ENCODE peak calls at places on chromosomes 5 and 9, in eight cellular contexts. F is endothelial cell of umbilical vein, E is colonic mucosa, D is Karpas-422, T is DND-41, Y is psoas muscle, P is left ventricle myocardium inferior, M is neural progenitor cell. G is an unnamed sample. For H3K9me3 and H3K4me1, the result is how much of the 10 kb centered on the place peaks cover.

GRCh38 chr5:178839319-178839704 is 20.4 kb upstream of the ZNF354B start:
- DNase-seq in Y (no peak), M (peak), T (peak), F (no peak), D (peak), E (peak), P (peak), G (peak)

GRCh38 chr9:130239741-130240241 is 25.8 kb upstream of the HMCN2 start:
- DNase-seq in Y (no peak), F (no peak), P (no peak), M (no peak), T (no peak), D (peak), E (no peak), G (no peak)

GRCh38 chr5:24325306-24325832 is 319.4 kb downstream of the CDH10 start:
- DNase-seq in Y (no peak), T (no peak), P (no peak), D (no peak), E (no peak), F (no peak), M (no peak), G (no peak)

GRCh38 chr9:116377179-116377790 is 223.7 kb downstream of the PAPPA start:
- DNase-seq in P (no peak), F (peak), Y (no peak), M (no peak), E (no peak), T (no peak), D (no peak), G (no peak)

GRCh38 chr5:181181650-181182565 is 23.1 kb downstream of the TRIM7 start:
- DNase-seq in F (peak), M (peak), T (peak), Y (peak), D (peak), P (peak), E (peak), G (peak)

GRCh38 chr9:130530932-130531331 is 48.4 kb upstream of the FUBP3 start:
- DNase-seq in D (no peak), F (no peak), P (peak), E (no peak), Y (peak), T (no peak), M (no peak), G (no peak)

GRCh38 chr9:89007041-89007440 is 15.8 kb downstream of the S1PR3 start:
- DNase-seq in P (no peak), E (peak), T (no peak), F (no peak), M (no peak), D (no peak), Y (no peak), G (no peak)

GRCh38 chr9:133595910-133596309 is 13.3 kb downstream of the FAM163B start:
- DNase-seq in Y (peak), P (no peak), M (no peak), E (no peak), F (no peak), T (no peak), D (no peak), G (no peak)

GRCh38 chr5:10366310-10367297 is 13.1 kb downstream of the MARCHF6 start:
- DNase-seq in D (no peak), E (no peak), F (no peak), T (no peak), Y (no peak), P (no peak), M (no peak), G (no peak)

GRCh38 chr9:84169240-84169639 is 171.3 kb downstream of the SLC28A3 start:
- DNase-seq in M (no peak), E (no peak), T (no peak), F (no peak), P (no peak), Y (no peak), D (no peak), G (no peak)

GRCh38 chr5:14475013-14475412 is 106.6 kb upstream of the OTULINL start:
- DNase-seq in Y (no peak), M (no peak), E (no peak), T (no peak), D (no peak), P (no peak), F (no peak), G (no peak)

GRCh38 chr9:129759804-129760502 is 7.1 kb upstream of the PTGES start:
- DNase-seq in E (no peak), F (no peak), M (no peak), P (peak), T (no peak), Y (no peak), D (no peak), G (no peak)

DNA sequence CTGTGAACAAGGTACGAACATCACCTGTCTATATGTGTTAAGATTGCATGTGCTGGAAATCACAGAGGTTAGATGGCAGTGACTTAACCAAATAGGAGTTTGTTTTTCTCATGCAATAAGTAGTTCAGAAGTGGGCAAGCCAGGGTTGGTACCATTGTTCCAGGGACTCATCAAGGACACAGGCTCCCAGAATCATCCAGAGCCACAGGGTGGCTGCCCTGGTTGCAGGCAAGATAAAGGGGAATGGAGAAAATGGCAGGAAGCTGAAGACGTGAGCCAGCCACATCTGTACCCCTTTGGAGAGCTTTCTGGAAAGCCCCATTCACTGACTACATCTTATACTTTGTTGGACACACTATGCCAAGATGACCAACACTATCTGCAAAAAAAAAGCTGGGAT is 126.0 kb upstream of the IL12B start:
- DNase-seq in T (no peak), F (no peak), D (no peak), M (no peak), E (no peak), Y (no peak), P (no peak), G (no peak)
- H3K27ac ChIP-seq in T (no peak), F (no peak), D (no peak), M (no peak), E (no peak), Y (no peak), P (no peak), G (no peak)

GRCh38 chr5:18653216-18653752 is 1019.0 kb downstream of the TAF11L14 start:
- DNase-seq in D (no peak), P (no peak), Y (no peak), M (no peak), F (no peak), E (no peak), T (no peak), G (no peak)
- H3K9me3 ChIP-seq in D (under half), P (under half), Y (under half), M (under half), F (under half), E (under half), T (under half), G (under half)

GRCh38 chr9:14272924-14273528 is 40.9 kb downstream of the NFIB start:
- DNase-seq in D (no peak), T (no peak), Y (no peak), M (no peak), E (no peak), P (no peak), F (peak), G (no peak)
- H3K4me1 ChIP-seq in D (under half), T (under half), Y (half or more), M (under half), E (under half), P (half or more), F (half or more), G (under half)

DNA sequence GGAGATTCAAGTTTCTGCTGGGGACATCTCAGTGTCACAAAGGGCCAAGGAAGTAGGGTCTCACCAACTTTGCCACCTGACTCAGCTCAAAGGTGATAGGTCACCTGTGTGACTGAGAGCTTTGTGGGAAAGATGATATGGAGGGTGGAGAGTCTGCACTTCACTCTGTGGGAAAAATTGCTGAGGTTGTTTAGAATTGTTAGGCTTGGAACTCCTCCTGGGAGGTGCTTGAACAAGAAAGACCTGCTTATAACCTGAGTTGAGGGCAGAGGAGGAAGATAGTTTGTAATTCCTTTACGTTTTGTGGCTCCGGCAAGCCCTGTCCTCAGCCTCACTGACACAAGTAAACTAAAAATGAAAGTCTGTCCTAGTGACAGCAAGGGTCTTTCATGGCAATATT is 23.0 kb downstream of the PCDHAC2 start:
- DNase-seq in M (no peak), E (no peak), P (no peak), T (no peak), D (no peak), F (no peak), Y (no peak), G (no peak)
- H3K27ac ChIP-seq in M (no peak), E (no peak), P (no peak), T (no peak), D (no peak), F (no peak), Y (no peak), G (peak)

DNA sequence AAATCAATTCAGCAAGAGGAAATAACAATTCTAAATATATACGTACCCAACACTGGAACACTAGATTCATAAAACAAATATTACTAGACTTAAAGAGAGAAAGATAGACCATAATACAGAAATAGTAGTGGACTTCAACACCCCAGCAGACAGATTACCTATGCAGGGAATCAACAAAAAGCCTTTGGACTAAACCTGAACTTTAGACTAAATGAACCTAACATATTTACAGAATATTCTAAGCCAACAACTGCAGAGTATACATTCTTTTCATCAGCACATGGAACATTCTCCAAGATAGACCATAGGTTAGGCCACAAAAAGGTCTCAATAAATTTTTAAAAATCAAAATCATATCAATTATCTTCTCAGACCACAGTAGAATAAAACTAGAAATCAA is 32.9 kb upstream of the BARX1 start:
- DNase-seq in F (no peak), P (no peak), E (no peak), Y (no peak), D (no peak), T (no peak), M (no peak), G (no peak)
- H3K9me3 ChIP-seq in F (under half), P (half or more), E (under half), Y (under half), D (under half), T (under half), M (under half), G (under half)

GRCh38 chr9:94139672-94140417 is 55.6 kb downstream of the PTPDC1 start:
- DNase-seq in T (no peak), E (peak), D (no peak), P (peak), M (no peak), Y (peak), F (peak), G (peak)
- H3K4me1 ChIP-seq in T (under half), E (under half), D (under half), P (under half), M (under half), Y (under half), F (under half), G (half or more)

GRCh38 chr5:148809781-148810524 is 16.5 kb upstream of the ADRB2 start:
- DNase-seq in M (no peak), T (no peak), Y (no peak), D (peak), F (peak), E (no peak), P (no peak), G (no peak)
- H3K27ac ChIP-seq in M (no peak), T (no peak), Y (no peak), D (peak), F (no peak), E (no peak), P (no peak), G (peak)

G was measured in lower lobe of right lung.